ENCODE peak calls at places on chromosomes 16 and 17, in seven cellular contexts. U is GM23248, Y is SK-N-SH, A is MM.1S, Z is GM23338, L is neural progenitor cell, T is PC-9. G is an unnamed sample. For H3F3A and H3K4me1, the result is how much of the 10 kb centered on the place peaks cover.

GRCh38 chr17:46742539-46743270 is 75.8 kb downstream of the WNT3 start:
- DNase-seq in U (peak), Y (no peak), A (no peak), Z (no peak), L (no peak), T (peak), G (peak)

GRCh38 chr17:45740553-45741330 is 43.4 kb upstream of the CRHR1 start:
- DNase-seq in U (peak), Y (peak), A (peak), Z (peak), L (peak), T (no peak), G (peak)

GRCh38 chr16:4376820-4377572 is 5.3 kb downstream of the VASN start:
- DNase-seq in U (no peak), Y (no peak), A (no peak), Z (no peak), L (no peak), T (no peak), G (no peak)

GRCh38 chr17:72683506-72684404 is 408.7 kb downstream of the SLC39A11 start:
- DNase-seq in U (peak), Y (no peak), A (no peak), Z (no peak), L (no peak), T (peak), G (peak)

GRCh38 chr16:28974007-28974436 is 556 bp upstream of the SPNS1 start:
- DNase-seq in U (peak), Y (peak), A (no peak), Z (peak), L (peak), T (peak), G (peak)

GRCh38 chr16:73616186-73616585 is 568.3 kb upstream of the ZFHX3 start:
- DNase-seq in U (no peak), Y (no peak), A (peak), Z (peak), L (peak), T (no peak), G (no peak)

GRCh38 chr17:7392696-7393612 is 1.4 kb downstream of the PLSCR3 start:
- DNase-seq in U (no peak), Y (peak), A (no peak), Z (peak), L (peak), T (no peak), G (no peak)

GRCh38 chr17:12842936-12843335 is 53.6 kb downstream of the ARHGAP44 start:
- DNase-seq in U (no peak), Y (no peak), A (no peak), Z (no peak), L (no peak), T (no peak), G (no peak)

DNA sequence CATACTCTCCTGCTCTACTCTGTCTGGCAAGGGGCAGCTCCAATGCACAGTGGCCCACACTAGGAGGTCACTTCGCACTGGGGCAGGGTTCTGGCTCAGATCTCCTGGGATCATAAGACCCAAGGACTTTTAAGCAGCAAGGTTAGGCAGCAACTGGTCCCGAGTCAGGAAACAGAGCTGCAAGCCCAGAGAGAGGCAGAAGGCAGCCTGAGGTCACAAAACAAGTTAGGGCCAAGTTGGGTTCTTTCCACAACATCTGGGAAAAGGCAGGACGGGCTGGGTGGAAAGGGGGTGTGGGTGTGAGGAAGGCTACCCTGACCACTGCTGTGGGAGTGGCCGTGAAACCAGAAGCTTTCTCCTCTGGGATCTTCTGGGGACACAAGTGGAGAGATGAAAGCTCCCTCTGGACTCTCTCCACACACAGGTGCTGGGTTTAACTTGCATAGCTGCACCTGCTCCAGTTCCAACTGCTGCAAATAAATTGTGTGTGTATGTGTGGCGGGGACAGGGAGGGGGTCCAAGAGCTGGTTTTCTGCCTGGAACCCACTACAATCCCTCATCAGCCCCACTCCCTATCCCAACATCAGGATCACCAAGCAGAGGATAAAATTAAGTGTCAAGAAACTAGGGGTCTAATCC is 8.0 kb upstream of the TSPOAP1 start:
- DNase-seq in U (peak), Y (peak), A (peak), Z (no peak), L (no peak), T (no peak), G (no peak)
- H3F3A ChIP-seq in U (under half), Y (under half), A (half or more), Z (under half), L (under half), T (under half), G (under half)

DNA sequence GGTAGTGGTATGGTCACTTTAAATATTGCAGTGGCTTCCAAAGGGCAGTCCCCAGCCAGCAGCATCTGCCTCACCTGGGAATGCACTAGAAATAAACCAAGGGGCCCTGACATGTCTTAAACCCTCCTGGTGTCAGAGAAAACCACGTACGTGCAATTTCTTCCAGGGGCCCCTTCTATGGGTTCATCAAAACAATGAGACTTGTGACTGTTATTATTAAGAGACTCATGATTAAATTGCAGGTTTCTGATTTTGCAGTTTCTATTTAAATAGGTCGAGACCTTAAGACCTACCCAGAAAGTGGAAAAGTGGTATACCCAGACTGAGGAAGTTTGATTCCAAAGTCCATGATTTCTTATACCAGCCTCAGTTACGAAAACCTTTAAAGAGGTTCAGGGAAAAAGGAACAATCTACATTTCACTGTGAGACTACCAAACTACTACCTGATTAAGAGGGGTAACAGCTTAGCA is 746 bp upstream of the POLG2 start:
- DNase-seq in U (no peak), Y (no peak), A (no peak), Z (no peak), L (no peak), T (no peak), G (no peak)
- H3K4me2 ChIP-seq in U (peak), Y (peak), A (peak), Z (peak), L (peak), T (peak), G (peak)

GRCh38 chr17:32516940-32517711 is 30.3 kb downstream of the CDK5R1 start:
- DNase-seq in U (no peak), Y (no peak), A (no peak), Z (no peak), L (no peak), T (no peak), G (no peak)

GRCh38 chr17:32519769-32520701 is 33.2 kb downstream of the CDK5R1 start:
- DNase-seq in U (peak), Y (peak), A (no peak), Z (peak), L (peak), T (no peak), G (no peak)

GRCh38 chr17:32520737-32521399 is 34.1 kb downstream of the CDK5R1 start:
- DNase-seq in U (no peak), Y (no peak), A (no peak), Z (peak), L (no peak), T (no peak), G (no peak)

GRCh38 chr17:32517982-32518381 is 31.2 kb downstream of the CDK5R1 start:
- DNase-seq in U (no peak), Y (no peak), A (no peak), Z (no peak), L (no peak), T (no peak), G (no peak)

GRCh38 chr17:32518856-32519768 is 32.3 kb downstream of the CDK5R1 start:
- DNase-seq in U (peak), Y (peak), A (no peak), Z (peak), L (peak), T (no peak), G (peak)
- H3K4me1 ChIP-seq in U (under half), Y (under half), A (under half), Z (half or more), L (half or more), T (under half), G (under half)

DNA sequence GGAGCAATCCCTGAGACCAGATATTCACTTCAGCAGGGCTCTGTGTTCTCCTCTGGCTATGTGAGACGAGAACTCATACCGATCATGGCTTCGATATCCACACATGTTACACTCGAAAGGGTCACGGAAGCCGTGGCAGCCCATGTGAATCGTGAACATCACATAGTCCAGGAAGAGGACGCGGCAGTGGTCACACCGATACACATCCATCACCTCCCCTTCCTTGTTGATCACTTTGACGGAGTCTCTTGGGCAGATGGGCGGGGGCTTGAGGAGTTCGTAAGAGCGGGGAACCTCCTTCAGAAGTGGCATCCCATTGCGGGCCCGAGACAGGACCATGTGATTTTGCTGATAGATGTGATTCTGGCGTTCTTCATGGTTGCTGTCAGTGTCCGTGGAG is 28.0 kb downstream of the GRB7 start:
- DNase-seq in U (no peak), Y (no peak), A (no peak), Z (no peak), L (no peak), T (no peak), G (no peak)
- H3F3A ChIP-seq in U (under half), Y (under half), A (under half), Z (under half), L (under half), T (under half), G (under half)

GRCh38 chr17:79168486-79169055 is 93.9 kb downstream of the ENGASE start:
- DNase-seq in U (no peak), Y (no peak), A (no peak), Z (no peak), L (no peak), T (no peak), G (peak)

GRCh38 chr17:79169366-79169765 is 94.7 kb downstream of the ENGASE start:
- DNase-seq in U (no peak), Y (no peak), A (no peak), Z (no peak), L (no peak), T (no peak), G (no peak)

GRCh38 chr17:79165296-79165695 is 90.7 kb downstream of the ENGASE start:
- DNase-seq in U (no peak), Y (no peak), A (no peak), Z (no peak), L (no peak), T (no peak), G (no peak)

GRCh38 chr17:79165756-79166473 is 91.3 kb downstream of the ENGASE start:
- DNase-seq in U (no peak), Y (no peak), A (no peak), Z (no peak), L (no peak), T (no peak), G (no peak)

GRCh38 chr17:79167486-79167885 is 92.9 kb downstream of the ENGASE start:
- DNase-seq in U (no peak), Y (no peak), A (no peak), Z (no peak), L (no peak), T (no peak), G (no peak)
- H3K4me2 ChIP-seq in U (no peak), Y (no peak), A (no peak), Z (no peak), L (no peak), T (no peak), G (no peak)

GRCh38 chr17:76265624-76266243 is 586 bp downstream of the UBALD2 start:
- DNase-seq in U (peak), Y (peak), A (no peak), Z (peak), L (peak), T (no peak), G (peak)
- H3K4me1 ChIP-seq in U (under half), Y (under half), A (half or more), Z (under half), L (under half), T (half or more), G (half or more)